ENCODE peak calls at places on chromosome 2, in four cellular contexts. H, Y, E and G are unnamed samples.

GRCh38 chr2:128585706-128586105 is 267.0 kb upstream of the HS6ST1 start:
- DNase-seq in Y (no peak), H (peak; percentile 1), E (peak; percentile 70), G (no peak)

GRCh38 chr2:55590810-55591440 is 26.5 kb downstream of the PPP4R3B start:
- DNase-seq in H (no peak), Y (no peak), E (peak; percentile 43), G (no peak)

GRCh38 chr2:130964931-130965330 is 128.2 kb downstream of the ARHGEF4 start:
- DNase-seq in E (no peak), H (no peak), Y (no peak), G (no peak)

GRCh38 chr2:237723613-237724012 is 75.0 kb upstream of the RBM44 start:
- DNase-seq in Y (no peak), E (no peak), H (no peak), G (no peak)

GRCh38 chr2:66839551-66840320 is 404.8 kb downstream of the MEIS1 start:
- DNase-seq in E (peak; percentile 97), H (no peak), Y (peak; percentile 55), G (no peak)

GRCh38 chr2:63044360-63045327 is 6.0 kb upstream of the OTX1 start:
- DNase-seq in H (no peak), E (no peak), Y (no peak), G (no peak)

GRCh38 chr2:219002395-219003266 is 9.4 kb upstream of the CRYBA2 start:
- DNase-seq in Y (no peak), E (no peak), H (peak; percentile 71), G (no peak)

GRCh38 chr2:96413067-96413722 is 77.6 kb downstream of the NCAPH start:
- DNase-seq in Y (no peak), E (peak; percentile 13), H (no peak), G (no peak)

GRCh38 chr2:219954331-219954730 is 326.9 kb downstream of the SLC4A3 start:
- DNase-seq in E (no peak), Y (no peak), H (no peak), G (no peak)

GRCh38 chr2:26811791-26812454 is 26.1 kb downstream of the CENPA start:
- DNase-seq in E (no peak), Y (no peak), H (no peak), G (peak; percentile 81)

GRCh38 chr2:84202166-84202565 is 256.9 kb downstream of the SUCLG1 start:
- DNase-seq in Y (no peak), E (no peak), H (no peak), G (no peak)

GRCh38 chr2:227834423-227834822 is 20.8 kb downstream of the CCL20 start:
- DNase-seq in H (no peak), Y (no peak), E (no peak), G (no peak)

GRCh38 chr2:96143848-96144480 is 1.3 kb downstream of the DUSP2 start:
- DNase-seq in E (no peak), Y (no peak), H (no peak), G (no peak)

GRCh38 chr2:138312061-138312460 is 189.5 kb upstream of the SPOPL start:
- DNase-seq in H (no peak), E (no peak), Y (no peak), G (no peak)

GRCh38 chr2:100692381-100692780 is 127.6 kb upstream of the NPAS2 start:
- DNase-seq in E (no peak), Y (no peak), H (no peak), G (no peak)

GRCh38 chr2:8158714-8159113 is 523.1 kb upstream of the ID2 start:
- DNase-seq in E (no peak), H (no peak), Y (no peak), G (no peak)

GRCh38 chr2:120631241-120631640 is 104.4 kb upstream of the GLI2 start:
- DNase-seq in H (no peak), E (no peak), Y (no peak), G (no peak)

GRCh38 chr2:137185378-137186078 is 420.2 kb downstream of the THSD7B start:
- DNase-seq in H (no peak), Y (no peak), E (peak; percentile 62), G (no peak)

GRCh38 chr2:203567786-203568185 is 32.7 kb upstream of the RAPH1 start:
- DNase-seq in E (no peak), H (no peak), Y (no peak), G (no peak)

GRCh38 chr2:130300258-130300969 is 42.3 kb upstream of the IMP4 start:
- DNase-seq in E (no peak), H (no peak), Y (no peak), G (no peak)

GRCh38 chr2:176418768-176419167 is 149.5 kb downstream of the MTX2 start:
- DNase-seq in Y (no peak), E (no peak), H (no peak), G (no peak)

GRCh38 chr2:172471168-172471567 is 43.8 kb downstream of the ITGA6 start:
- DNase-seq in E (no peak), H (no peak), Y (no peak), G (no peak)

GRCh38 chr2:204115692-204116091 is 179.1 kb downstream of the ICOS start:
- DNase-seq in Y (no peak), H (no peak), E (no peak), G (no peak)

GRCh38 chr2:194319222-194319992 is 1337.6 kb upstream of the SLC39A10 start:
- DNase-seq in H (no peak), E (no peak), Y (no peak), G (no peak)

GRCh38 chr2:6916736-6917070 is 509 bp upstream of the RNF144A start:
- DNase-seq in E (no peak), Y (no peak), H (no peak), G (no peak)

GRCh38 chr2:218734190-218734975 is 23.7 kb downstream of the TTLL4 start:
- DNase-seq in E (no peak), H (no peak), Y (no peak), G (no peak)

GRCh38 chr2:150146879-150147278 is 340.6 kb downstream of the RND3 start:
- DNase-seq in H (no peak), Y (no peak), E (no peak), G (no peak)

GRCh38 chr2:108594132-108594981 is 60.1 kb downstream of the LIMS1 start:
- DNase-seq in Y (no peak), E (peak; percentile 95), H (no peak), G (no peak)

GRCh38 chr2:62344472-62344871 is 148.6 kb downstream of the B3GNT2 start:
- DNase-seq in E (no peak), H (no peak), Y (no peak), G (no peak)

GRCh38 chr2:141041281-141041680 is 1089.5 kb downstream of the LRP1B start:
- DNase-seq in H (no peak), E (no peak), Y (no peak), G (no peak)

GRCh38 chr2:183034806-183035205 is 3.5 kb downstream of the NCKAP1 start:
- DNase-seq in E (peak; percentile 49), Y (no peak), H (no peak), G (no peak)

GRCh38 chr2:60515751-60516226 is 37.7 kb downstream of the BCL11A start:
- DNase-seq in Y (no peak), H (no peak), E (peak; percentile 92), G (no peak)

GRCh38 chr2:240996161-240996833 is 2.1 kb upstream of the SNED1 start:
- DNase-seq in Y (peak; percentile 20), E (no peak), H (no peak), G (no peak)

GRCh38 chr2:100240386-100240785 is 81.9 kb downstream of the LONRF2 start:
- DNase-seq in H (no peak), E (no peak), Y (no peak), G (peak; percentile 76)

GRCh38 chr2:42974697-42975357 is 182.4 kb upstream of the HAAO start:
- DNase-seq in E (peak; percentile 68), H (peak; percentile 71), Y (peak; percentile 81), G (peak; percentile 96)

GRCh38 chr2:42973771-42974170 is 181.4 kb upstream of the HAAO start:
- DNase-seq in H (no peak), E (no peak), Y (peak; percentile 11), G (no peak)

GRCh38 chr2:42974303-42974696 is 181.9 kb upstream of the HAAO start:
- DNase-seq in E (no peak), Y (peak; percentile 20), H (no peak), G (no peak)

GRCh38 chr2:42976400-42976799 is 184.0 kb upstream of the HAAO start:
- DNase-seq in E (no peak), Y (peak; percentile 13), H (no peak), G (no peak)

GRCh38 chr2:42975358-42975717 is 183.0 kb upstream of the HAAO start:
- DNase-seq in Y (peak; percentile 39), H (no peak), E (no peak), G (no peak)
- H3K4me3 ChIP-seq in Y (peak overlapping the region; percentile 36), H (no peak overlapping the region), E (peak overlapping the region; percentile 31), G (no peak overlapping the region)

GRCh38 chr2:15748736-15749323 is 157.2 kb downstream of the DDX1 start:
- DNase-seq in Y (no peak), H (no peak), E (no peak), G (peak; percentile 70)
- TF ChIP-seq CTCF in Y (no peak), H (no peak), E (peak; percentile 28), G (no peak)

GRCh38 chr2:86615596-86615995 is 8.1 kb downstream of the RNF103 start:
- DNase-seq in Y (no peak), E (no peak), H (no peak), G (no peak)

GRCh38 chr2:86616502-86616901 is 7.2 kb downstream of the RNF103 start:
- DNase-seq in H (no peak), Y (no peak), E (no peak), G (no peak)

GRCh38 chr2:86617738-86618137 is 5.9 kb downstream of the RNF103 start:
- DNase-seq in Y (no peak), E (no peak), H (no peak), G (no peak)

GRCh38 chr2:86613515-86613914 is 10.2 kb downstream of the RNF103 start:
- DNase-seq in Y (no peak), H (no peak), E (no peak), G (no peak)

DNA sequence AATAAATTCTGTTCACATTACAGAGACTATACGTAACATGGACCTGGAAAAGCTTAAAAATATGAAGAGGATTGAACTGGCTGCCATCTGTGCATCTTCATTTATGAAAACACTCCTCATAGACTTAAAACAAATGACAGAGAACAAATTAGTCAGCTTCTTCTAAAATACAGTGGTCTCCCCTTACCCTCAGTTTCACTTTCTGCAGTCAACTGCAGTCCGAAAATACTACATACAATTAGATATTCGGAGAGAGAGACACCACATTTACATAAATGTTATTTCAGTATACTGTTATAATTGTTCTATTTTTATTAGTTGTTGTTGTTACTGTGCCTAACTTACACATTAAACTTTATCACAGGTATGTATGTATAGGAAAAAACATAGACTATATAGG is 6.5 kb downstream of the RNF103 start:
- DNase-seq in H (no peak), E (no peak), Y (no peak), G (no peak)
- H3K4me3 ChIP-seq in H (no peak overlapping the region), E (no peak overlapping the region), Y (no peak overlapping the region), G (no peak overlapping the region)

GRCh38 chr2:69741281-69742169 is at the start of gene ANXA4:
- DNase-seq in E (peak; percentile 83), Y (peak; percentile 84), H (peak; percentile 90), G (peak; percentile 97)
- TF ChIP-seq CTCF in E (peak; percentile 26), Y (peak; percentile 16), H (no peak), G (no peak)

GRCh38 chr2:201887851-201888451 is 81.6 kb downstream of the CDK15 start:
- DNase-seq in E (no peak), H (no peak), Y (no peak), G (no peak)
- H3K4me3 ChIP-seq in E (peak overlapping the region; percentile 21), H (no peak overlapping the region), Y (no peak overlapping the region), G (no peak overlapping the region)